ENCODE peak calls at places on chromosome 16, in seven cellular contexts. V is natural killer cell treated with Interleukin-12 subunit alpha and Interleukin-12 subunit beta and Interleukin-15 and Interleukin-18, amount 100 ng/mL, for 72 hours; C is EL; X is SK-N-SH; N is mesenchymal stem cell; A is ELR; Z is NCI-H1436. J is an unnamed sample.

GRCh38 chr16:67552476-67552875 is 9.8 kb upstream of the CTCF start:
- DNase-seq in V (no peak), C (no peak), X (no peak), N (no peak), A (no peak), Z (no peak), J (peak)

GRCh38 chr16:14489460-14489859 is 140.6 kb downstream of the PARN start:
- DNase-seq in V (no peak), C (no peak), X (peak), N (peak), A (peak), Z (no peak), J (peak)

GRCh38 chr16:87252269-87252970 is 64.8 kb downstream of the C16orf95 start:
- DNase-seq in V (no peak), C (peak), X (no peak), N (no peak), A (peak), Z (no peak), J (no peak)

GRCh38 chr16:83538707-83539106 is 269.1 kb upstream of the HSBP1 start:
- DNase-seq in V (no peak), C (no peak), X (no peak), N (no peak), A (no peak), Z (no peak), J (no peak)

GRCh38 chr16:9665851-9666271 is 516.4 kb downstream of the GRIN2A start:
- DNase-seq in V (no peak), C (no peak), X (no peak), N (no peak), A (no peak), Z (no peak), J (no peak)

GRCh38 chr16:76278976-76279375 is 1.8 kb downstream of the CNTNAP4 start:
- DNase-seq in V (no peak), C (no peak), X (peak), N (peak), A (no peak), Z (no peak), J (peak)

GRCh38 chr16:2768403-2769089 is 8.5 kb downstream of the ELOB start:
- DNase-seq in V (no peak), C (no peak), X (no peak), N (no peak), A (no peak), Z (no peak), J (peak)

GRCh38 chr16:27156531-27156930 is 46.8 kb upstream of the KDM8 start:
- DNase-seq in V (no peak), C (no peak), X (no peak), N (peak), A (no peak), Z (no peak), J (no peak)

GRCh38 chr16:14475370-14476139 is 154.5 kb downstream of the PARN start:
- DNase-seq in V (no peak), C (no peak), X (no peak), N (no peak), A (no peak), Z (peak), J (no peak)

GRCh38 chr16:88423448-88423850 is 29.6 kb upstream of the ZFPM1 start:
- DNase-seq in V (no peak), C (no peak), X (no peak), N (no peak), A (no peak), Z (no peak), J (no peak)

GRCh38 chr16:69187387-69187890 is 475 bp downstream of the SNTB2 start:
- DNase-seq in V (no peak), C (peak), X (peak), N (no peak), A (peak), Z (no peak), J (peak)

GRCh38 chr16:80718480-80719220 is 85.7 kb downstream of the CDYL2 start:
- DNase-seq in V (no peak), C (no peak), X (no peak), N (no peak), A (no peak), Z (no peak), J (peak)

GRCh38 chr16:460787-461186 is 35.3 kb downstream of the RAB11FIP3 start:
- DNase-seq in V (no peak), C (no peak), X (no peak), N (no peak), A (no peak), Z (no peak), J (peak)

GRCh38 chr16:29192329-29193247 is 207.7 kb downstream of the LAT start:
- DNase-seq in V (no peak), C (no peak), X (no peak), N (no peak), A (no peak), Z (no peak), J (peak)

GRCh38 chr16:56321159-56321558 is 104.2 kb downstream of the AMFR start:
- DNase-seq in V (no peak), C (no peak), X (no peak), N (no peak), A (peak), Z (no peak), J (no peak)

GRCh38 chr16:6977906-6978305 is 354.7 kb upstream of the RBFOX1 start:
- DNase-seq in V (no peak), C (no peak), X (no peak), N (no peak), A (no peak), Z (no peak), J (no peak)

GRCh38 chr16:85888405-85889331 is 10.3 kb upstream of the IRF8 start:
- DNase-seq in V (peak), C (peak), X (no peak), N (peak), A (peak), Z (no peak), J (no peak)

GRCh38 chr16:84907575-84907974 is 87.8 kb downstream of the CRISPLD2 start:
- DNase-seq in V (no peak), C (no peak), X (no peak), N (peak), A (no peak), Z (no peak), J (no peak)